ENCODE peak calls at places on chromosome 12, in four cellular contexts. D is HFF-Myc, M is BJ, Z is astrocyte of the spinal cord. N is an unnamed sample.

GRCh38 chr12:9732966-9733461 is at the start of gene CLECL1:
- DNase-seq in D (no peak), Z (no peak), M (no peak), N (peak; percentile 61)

GRCh38 chr12:112537710-112538396 is 119.1 kb downstream of the PTPN11 start:
- DNase-seq in D (peak; percentile 30), Z (no peak), M (peak; percentile 1), N (no peak)

GRCh38 chr12:106049105-106049504 is 89.6 kb downstream of the NUAK1 start:
- DNase-seq in M (no peak), Z (no peak), D (no peak), N (no peak)

GRCh38 chr12:88726806-88727722 is 146.8 kb upstream of the KITLG start:
- DNase-seq in M (no peak), D (no peak), Z (peak; percentile 36), N (no peak)

GRCh38 chr12:58765653-58766554 is 154.4 kb downstream of the LRIG3 start:
- DNase-seq in D (no peak), Z (peak; percentile 45), M (no peak), N (no peak)

GRCh38 chr12:22530-23201 is 43.9 kb upstream of the IQSEC3 start:
- DNase-seq in M (no peak), Z (no peak), D (no peak), N (peak; percentile 15)

GRCh38 chr12:130506844-130507243 is 169.2 kb downstream of the PIWIL1 start:
- DNase-seq in M (no peak), Z (no peak), D (no peak), N (no peak)

GRCh38 chr12:58148976-58149375 is 207.6 kb downstream of the ATP23 start:
- DNase-seq in D (no peak), M (no peak), Z (no peak), N (no peak)

GRCh38 chr12:3042394-3042793 is 34.8 kb upstream of the TSPAN9 start:
- DNase-seq in Z (no peak), D (no peak), M (no peak), N (no peak)

GRCh38 chr12:56190695-56191155 is 1.4 kb upstream of the SMARCC2 start:
- DNase-seq in M (no peak), Z (no peak), D (no peak), N (no peak)

GRCh38 chr12:123442774-123443173 is 6.3 kb upstream of the RILPL2 start:
- DNase-seq in Z (no peak), M (no peak), D (no peak), N (no peak)

GRCh38 chr12:113241191-113242017 is 20.1 kb downstream of the TPCN1 start:
- DNase-seq in D (peak; percentile 85), M (peak; percentile 98), Z (peak; percentile 86), N (no peak)

GRCh38 chr12:122096591-122097149 is 18.1 kb downstream of the MLXIP start:
- DNase-seq in D (no peak), Z (no peak), M (no peak), N (no peak)

GRCh38 chr12:63525831-63526230 is 142.5 kb downstream of the DPY19L2 start:
- DNase-seq in D (no peak), Z (no peak), M (no peak), N (no peak)

GRCh38 chr12:4279120-4279690 is 5.6 kb downstream of the CCND2 start:
- DNase-seq in Z (no peak), D (no peak), M (no peak), N (no peak)

GRCh38 chr12:52291267-52291935 is at the start of gene KRT81:
- DNase-seq in Z (no peak), M (no peak), D (no peak), N (no peak)

DNA sequence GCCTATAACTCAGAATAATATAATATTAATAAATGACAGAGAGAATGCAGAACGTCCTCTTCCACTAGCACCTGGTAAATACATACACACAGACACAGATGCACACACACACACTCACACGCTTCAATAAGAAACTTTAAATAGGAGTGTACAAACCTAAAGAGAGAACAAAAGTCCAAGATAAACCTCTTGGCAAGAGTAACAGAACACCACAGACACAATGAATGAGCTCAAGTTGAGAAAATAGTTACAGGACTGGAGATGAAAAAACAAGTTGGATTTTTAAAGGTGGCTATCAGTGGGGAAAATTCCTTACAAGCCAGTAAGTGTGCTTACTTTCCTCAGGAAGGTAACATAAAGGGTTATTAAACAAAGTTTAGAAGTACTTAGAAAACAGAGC is 35.2 kb downstream of the CRY1 start:
- DNase-seq in M (no peak), D (no peak), Z (no peak), N (no peak)
- TF ChIP-seq CTCF in M (no peak), D (no peak), Z (no peak), N (no peak)

GRCh38 chr12:6697584-6698351 is 2.8 kb downstream of the PIANP start:
- DNase-seq in Z (peak; percentile 45), M (no peak), D (peak; percentile 36), N (peak; percentile 71)
- TF ChIP-seq CTCF in Z (peak; percentile 74), M (peak; percentile 78), D (peak; percentile 75), N (peak; percentile 23)

DNA sequence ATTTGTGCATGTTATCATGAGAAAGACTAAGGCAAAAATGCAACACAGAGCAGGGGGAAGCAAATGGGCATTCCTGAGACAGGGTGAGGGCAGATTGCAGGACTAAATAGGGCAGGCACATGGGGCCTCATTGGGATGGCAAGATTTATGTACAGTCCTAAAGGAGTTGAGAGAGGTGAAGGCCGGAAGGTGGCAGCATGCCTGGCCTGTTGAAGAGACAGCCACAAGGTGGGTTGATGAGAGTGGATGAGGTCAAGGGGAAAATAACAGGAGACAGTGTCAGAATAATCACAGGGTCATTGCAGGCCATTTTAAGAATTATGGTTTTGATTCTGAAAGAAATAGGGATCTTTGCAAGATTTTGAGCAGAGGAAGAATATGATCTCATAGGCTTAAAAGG is 21.0 kb downstream of the PAH start:
- DNase-seq in M (no peak), Z (no peak), D (no peak), N (no peak)
- TF ChIP-seq CTCF in M (no peak), Z (no peak), D (no peak), N (peak; percentile 11)

GRCh38 chr12:74849801-74850200 is 312.2 kb downstream of the ATXN7L3B start:
- DNase-seq in D (no peak), Z (no peak), M (no peak), N (no peak)
- TF ChIP-seq CTCF in D (no peak), Z (no peak), M (peak; percentile 12), N (no peak)

GRCh38 chr12:102958073-102958829 is 777 bp downstream of the ASCL1 start:
- DNase-seq in D (no peak), M (no peak), Z (peak; percentile 27), N (peak; percentile 81)
- TF ChIP-seq CTCF in D (no peak), M (no peak), Z (no peak), N (no peak)

GRCh38 chr12:118840399-118840798 is 140.9 kb upstream of the SRRM4 start:
- DNase-seq in M (no peak), Z (no peak), D (no peak), N (no peak)
- TF ChIP-seq CTCF in M (no peak), Z (no peak), D (no peak), N (peak; percentile 6)